ENCODE peak calls at places on chromosome 6, in nine cellular contexts. A is lower lobe of right lung; K is adrenal gland; Q is NT2/D1; H is tibial artery; O is neuronal stem cell; M is cardiac muscle cell; R is neural progenitor cell; G is CD8-positive, alpha-beta memory T cell. L is an unnamed sample. For H3K36me3, the result is how much of the 10 kb centered on the place peaks cover.

GRCh38 chr6:56866917-56867522 is 87.9 kb upstream of the BEND6 start:
- DNase-seq in A (no peak), K (no peak), Q (no peak), H (no peak), O (no peak), M (peak), R (no peak), G (no peak), L (no peak)

GRCh38 chr6:37535701-37536461 is 36.2 kb upstream of the CCDC167 start:
- DNase-seq in A (no peak), K (peak), Q (no peak), H (no peak), O (no peak), M (no peak), R (peak), G (no peak), L (no peak)

GRCh38 chr6:140500864-140501263 is 1126.4 kb upstream of the CITED2 start:
- DNase-seq in A (no peak), K (no peak), Q (no peak), H (no peak), O (no peak), M (no peak), R (no peak), G (no peak), L (no peak)

GRCh38 chr6:133248241-133249001 is 7.3 kb downstream of the EYA4 start:
- DNase-seq in A (no peak), K (no peak), Q (no peak), H (no peak), O (no peak), M (peak), R (no peak), G (no peak), L (no peak)

GRCh38 chr6:70956451-70957283 is at the start of gene B3GAT2:
- DNase-seq in A (no peak), K (no peak), Q (peak), H (no peak), O (peak), M (peak), R (peak), G (no peak), L (peak)

GRCh38 chr6:3822747-3823445 is 26.3 kb upstream of the FAM50B start:
- DNase-seq in A (no peak), K (no peak), Q (no peak), H (no peak), O (no peak), M (peak), R (no peak), G (no peak), L (no peak)

GRCh38 chr6:38095054-38095453 is 275.5 kb downstream of the ZFAND3 start:
- DNase-seq in A (no peak), K (no peak), Q (no peak), H (no peak), O (no peak), M (peak), R (no peak), G (no peak), L (no peak)

GRCh38 chr6:90536516-90536915 is 50.4 kb downstream of the MAP3K7 start:
- DNase-seq in A (no peak), K (no peak), Q (no peak), H (no peak), O (no peak), M (no peak), R (no peak), G (no peak), L (no peak)

GRCh38 chr6:3209114-3210023 is 18.1 kb downstream of the TUBB2B start:
- DNase-seq in A (no peak), K (no peak), Q (peak), H (peak), O (no peak), M (peak), R (peak), G (no peak), L (peak)

GRCh38 chr6:150293423-150294280 is 75.2 kb upstream of the IYD start:
- DNase-seq in A (no peak), K (peak), Q (no peak), H (no peak), O (no peak), M (peak), R (no peak), G (no peak), L (no peak)

GRCh38 chr6:52994789-52995078 is 350 bp downstream of the GSTA4 start:
- DNase-seq in A (peak), K (peak), Q (no peak), H (peak), O (no peak), M (no peak), R (no peak), G (no peak), L (peak)

GRCh38 chr6:129860901-129861665 is at the start of gene TMEM244:
- DNase-seq in A (no peak), K (no peak), Q (no peak), H (no peak), O (no peak), M (no peak), R (no peak), G (peak), L (no peak)

GRCh38 chr6:143677891-143678737 is at the start of gene PHACTR2:
- DNase-seq in A (peak), K (peak), Q (peak), H (peak), O (peak), M (peak), R (peak), G (peak), L (peak)

GRCh38 chr6:168864541-168865495 is 388.8 kb downstream of the THBS2 start:
- DNase-seq in A (no peak), K (no peak), Q (no peak), H (no peak), O (no peak), M (no peak), R (no peak), G (no peak), L (no peak)

GRCh38 chr6:170284126-170284773 is 6.6 kb downstream of the DLL1 start:
- DNase-seq in A (no peak), K (no peak), Q (no peak), H (no peak), O (no peak), M (no peak), R (no peak), G (no peak), L (no peak)

GRCh38 chr6:130675072-130675471 is 152.1 kb upstream of the SMLR1 start:
- DNase-seq in A (no peak), K (no peak), Q (no peak), H (no peak), O (no peak), M (peak), R (no peak), G (no peak), L (no peak)

GRCh38 chr6:34867484-34867883 is 20.4 kb downstream of the TAF11 start:
- DNase-seq in A (no peak), K (no peak), Q (no peak), H (no peak), O (no peak), M (peak), R (no peak), G (no peak), L (no peak)

GRCh38 chr6:88953550-88954386 is 9.7 kb downstream of the RNGTT start:
- DNase-seq in A (no peak), K (no peak), Q (no peak), H (no peak), O (no peak), M (no peak), R (no peak), G (no peak), L (no peak)

GRCh38 chr6:12957321-12958051 is 240.9 kb downstream of the PHACTR1 start:
- DNase-seq in A (peak), K (peak), Q (no peak), H (peak), O (no peak), M (peak), R (peak), G (peak), L (peak)

GRCh38 chr6:167697316-167697715 is 129.4 kb upstream of the AFDN start:
- DNase-seq in A (no peak), K (no peak), Q (no peak), H (no peak), O (no peak), M (peak), R (no peak), G (no peak), L (no peak)

GRCh38 chr6:6494677-6495076 is 93.8 kb upstream of the LY86 start:
- DNase-seq in A (peak), K (peak), Q (peak), H (peak), O (peak), M (no peak), R (peak), G (no peak), L (peak)

GRCh38 chr6:140009286-140009685 is 634.8 kb upstream of the CITED2 start:
- DNase-seq in A (no peak), K (no peak), Q (no peak), H (no peak), O (no peak), M (no peak), R (no peak), G (no peak), L (no peak)

GRCh38 chr6:149843051-149843633 is 21.0 kb downstream of the LRP11 start:
- DNase-seq in A (no peak), K (peak), Q (no peak), H (no peak), O (no peak), M (no peak), R (no peak), G (no peak), L (no peak)

GRCh38 chr6:157953580-157954091 is 28.0 kb upstream of the SYNJ2 start:
- DNase-seq in A (no peak), K (no peak), Q (no peak), H (no peak), O (no peak), M (no peak), R (no peak), G (no peak), L (no peak)

GRCh38 chr6:31687860-31688693 is 7.2 kb upstream of the LY6G5C start:
- DNase-seq in A (no peak), K (no peak), Q (no peak), H (no peak), O (no peak), M (no peak), R (no peak), G (no peak), L (no peak)
- H3K36me3 ChIP-seq in A (half or more), K (under half), Q (half or more), H (half or more), O (half or more), M (under half), R (under half), G (half or more), L (half or more)

GRCh38 chr6:7543761-7544424 is 2.4 kb downstream of the DSP start:
- DNase-seq in A (no peak), K (no peak), Q (no peak), H (no peak), O (no peak), M (no peak), R (peak), G (no peak), L (no peak)
- H3K4me3 ChIP-seq in A (no peak), K (no peak), Q (peak), H (no peak), O (no peak), M (peak), R (peak), G (no peak), L (peak)

GRCh38 chr6:152360016-152360415 is 277.1 kb downstream of the SYNE1 start:
- DNase-seq in A (no peak), K (no peak), Q (no peak), H (no peak), O (no peak), M (no peak), R (no peak), G (no peak), L (no peak)
- H3K36me3 ChIP-seq in A (half or more), K (under half), Q (under half), H (half or more), O (under half), M (half or more), R (under half), G (under half), L (half or more)

DNA sequence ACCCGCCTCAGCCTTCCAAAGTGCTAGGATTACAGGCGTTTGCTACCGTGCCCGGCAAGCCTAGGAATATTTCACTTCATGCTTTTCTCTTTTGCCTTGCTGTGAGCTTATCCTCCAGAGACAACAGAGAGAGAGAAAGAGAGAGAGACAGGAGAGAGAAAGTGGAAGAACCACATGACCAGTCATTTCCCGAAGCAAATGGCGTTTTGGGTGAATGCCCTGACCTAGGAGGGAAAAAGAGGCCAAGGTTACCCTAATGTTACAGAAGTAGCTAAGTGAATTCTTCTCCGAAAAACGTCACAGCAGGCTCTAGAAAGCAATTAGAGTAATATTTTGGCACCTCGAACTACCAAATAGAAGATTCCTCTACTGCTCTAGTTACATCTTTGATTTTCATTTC is 9.1 kb downstream of the SGK1 start:
- DNase-seq in A (no peak), K (no peak), Q (no peak), H (no peak), O (no peak), M (no peak), R (no peak), G (no peak), L (no peak)
- H3K4me3 ChIP-seq in A (no peak), K (no peak), Q (no peak), H (no peak), O (no peak), M (no peak), R (no peak), G (no peak), L (no peak)

L was measured in heart left ventricle.